ENCODE peak calls at places on chromosomes 2 and 18, in four cellular contexts. Q is GM12878, X is HepG2, W is H1. A is an unnamed sample. For H3K36me3, the result is how much of the 10 kb centered on the place peaks cover.

GRCh38 chr2:121872651-121873050 is 117.2 kb downstream of the TSN start:
- DNase-seq in W (no peak), X (no peak), Q (no peak), A (no peak)

GRCh38 chr2:201674794-201675193 is 23.6 kb downstream of the MPP4 start:
- DNase-seq in X (no peak), Q (no peak), W (no peak), A (no peak)

GRCh38 chr2:181780159-181781081 is 100.1 kb upstream of the NEUROD1 start:
- DNase-seq in X (no peak), W (no peak), Q (no peak), A (no peak)

GRCh38 chr18:21115519-21116411 is 4.2 kb upstream of the ROCK1 start:
- DNase-seq in Q (no peak), X (no peak), W (no peak), A (no peak)

GRCh38 chr2:152573168-152573567 is 144.1 kb downstream of the PRPF40A start:
- DNase-seq in Q (peak), W (no peak), X (no peak), A (no peak)

GRCh38 chr18:14940738-14941137 is 192.8 kb downstream of the ANKRD30B start:
- DNase-seq in W (no peak), X (no peak), Q (no peak), A (no peak)

GRCh38 chr2:17877811-17878221 is 651 bp upstream of the KCNS3 start:
- DNase-seq in X (no peak), W (no peak), Q (no peak), A (no peak)

GRCh38 chr2:8927510-8928456 is 75.7 kb downstream of the MBOAT2 start:
- DNase-seq in W (no peak), X (no peak), Q (no peak), A (no peak)

GRCh38 chr2:36222485-36222884 is 133.1 kb upstream of the CRIM1 start:
- DNase-seq in Q (no peak), W (no peak), X (no peak), A (no peak)

GRCh38 chr2:166184789-166185188 is 57.0 kb upstream of the SCN1A start:
- DNase-seq in W (no peak), Q (no peak), X (no peak), A (no peak)

GRCh38 chr2:98729652-98730051 is 1.3 kb downstream of the MGAT4A start:
- DNase-seq in W (no peak), Q (no peak), X (no peak), A (no peak)

GRCh38 chr2:235433860-235434259 is 60.0 kb upstream of the AGAP1 start:
- DNase-seq in W (no peak), Q (no peak), X (peak), A (no peak)

GRCh38 chr18:26649193-26649543 is 100.8 kb upstream of the KCTD1 start:
- DNase-seq in W (no peak), X (no peak), Q (no peak), A (no peak)

GRCh38 chr2:62304429-62305417 is 108.8 kb downstream of the B3GNT2 start:
- DNase-seq in W (no peak), Q (peak), X (peak), A (no peak)

GRCh38 chr2:216651370-216651881 is 18.2 kb downstream of the IGFBP2 start:
- DNase-seq in Q (no peak), X (no peak), W (no peak), A (no peak)

GRCh38 chr2:54750040-54750439 is 26.6 kb downstream of the EML6 start:
- DNase-seq in W (no peak), X (no peak), Q (no peak), A (no peak)

GRCh38 chr2:109147405-109147804 is 18.4 kb downstream of the SH3RF3 start:
- DNase-seq in X (no peak), Q (no peak), W (no peak), A (no peak)

GRCh38 chr2:232386740-232387450 is 8.3 kb downstream of the ALPP start:
- DNase-seq in W (no peak), X (no peak), Q (no peak), A (no peak)

GRCh38 chr2:170162261-170162612 is 15.7 kb upstream of the MYO3B start:
- DNase-seq in X (no peak), Q (no peak), W (no peak), A (no peak)

GRCh38 chr2:59068255-59068654 is 827.1 kb upstream of the FANCL start:
- DNase-seq in Q (no peak), W (no peak), X (no peak), A (no peak)

GRCh38 chr2:60505240-60505639 is 48.2 kb downstream of the BCL11A start:
- DNase-seq in Q (no peak), W (no peak), X (no peak), A (no peak)

GRCh38 chr2:178934571-178934970 is 115.4 kb downstream of the CCDC141 start:
- DNase-seq in Q (no peak), W (no peak), X (no peak), A (no peak)

GRCh38 chr2:54657664-54658083 is 65.8 kb upstream of the EML6 start:
- DNase-seq in W (no peak), Q (no peak), X (peak), A (peak)

GRCh38 chr2:206084870-206085741 is 868 bp downstream of the INO80D start:
- DNase-seq in W (no peak), X (no peak), Q (no peak), A (no peak)

GRCh38 chr2:32805104-32806095 is 141.4 kb upstream of the LTBP1 start:
- DNase-seq in X (peak), W (no peak), Q (no peak), A (no peak)

GRCh38 chr18:45637546-45638327 is 22.5 kb downstream of the SLC14A2 start:
- DNase-seq in X (no peak), W (no peak), Q (no peak), A (no peak)

GRCh38 chr18:23143059-23143831 is 8.0 kb downstream of the CABLES1 start:
- DNase-seq in W (no peak), X (no peak), Q (no peak), A (no peak)

GRCh38 chr2:27407798-27408491 is 1.4 kb downstream of the PPM1G start:
- DNase-seq in W (no peak), X (peak), Q (no peak), A (peak)

GRCh38 chr2:60742419-60742818 is 13.6 kb upstream of the PAPOLG start:
- DNase-seq in X (no peak), Q (no peak), W (no peak), A (peak)

GRCh38 chr18:61335737-61336555 is 2.7 kb downstream of the CDH20 start:
- DNase-seq in X (no peak), Q (no peak), W (no peak), A (no peak)

GRCh38 chr18:5975111-5975622 is 79.8 kb upstream of the TMEM200C start:
- DNase-seq in Q (peak), X (no peak), W (no peak), A (no peak)

GRCh38 chr2:127143851-127144782 is 37.2 kb upstream of the BIN1 start:
- DNase-seq in W (no peak), X (no peak), Q (no peak), A (no peak)

GRCh38 chr2:239137890-239138283 is 262.9 kb downstream of the HDAC4 start:
- DNase-seq in X (no peak), W (no peak), Q (no peak), A (no peak)

GRCh38 chr2:112244854-112245253 is 10.0 kb downstream of the ZC3H8 start:
- DNase-seq in Q (no peak), W (no peak), X (no peak), A (no peak)

GRCh38 chr2:112242384-112242783 is 12.5 kb downstream of the ZC3H8 start:
- DNase-seq in X (no peak), W (no peak), Q (no peak), A (no peak)

GRCh38 chr2:112243233-112243632 is 11.6 kb downstream of the ZC3H8 start:
- DNase-seq in W (no peak), Q (no peak), X (no peak), A (no peak)

GRCh38 chr2:112239862-112240261 is 15.0 kb downstream of the ZC3H8 start:
- DNase-seq in Q (no peak), W (no peak), X (no peak), A (no peak)
- TF ChIP-seq SUZ12 in Q (no peak), W (no peak), X (no peak), A (no peak)

GRCh38 chr2:1664698-1665097 is 79.6 kb downstream of the PXDN start:
- DNase-seq in X (no peak), Q (no peak), W (no peak), A (no peak)
- H3K36me3 ChIP-seq in X (under half), Q (under half), W (under half), A (half or more)

DNA sequence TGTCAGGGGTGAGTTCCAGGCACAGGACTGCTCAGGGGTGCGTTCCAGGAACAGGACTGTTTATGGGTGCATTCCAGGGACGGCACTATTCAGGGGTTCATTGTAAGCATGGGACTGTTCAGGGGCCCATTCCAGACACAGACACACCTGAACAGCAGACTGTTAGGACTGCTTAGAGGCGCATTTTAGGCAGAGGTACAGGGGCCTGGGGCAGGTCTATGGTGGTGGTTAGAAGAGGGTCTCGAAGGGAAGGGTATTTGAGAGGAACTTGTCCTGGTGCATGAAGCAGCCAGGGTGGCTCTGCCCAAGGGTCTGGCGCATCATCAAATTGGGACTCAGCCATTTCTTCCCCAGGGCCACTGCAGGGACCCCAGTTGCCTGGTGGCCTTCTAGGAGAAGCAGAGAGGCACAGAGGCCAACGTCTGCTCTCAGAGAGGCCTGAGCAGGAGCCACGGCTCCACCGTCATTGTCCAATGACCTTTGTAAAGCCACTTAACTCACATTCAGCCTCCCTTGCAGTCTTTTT is 14.8 kb upstream of the MLPH start:
- DNase-seq in X (no peak), Q (no peak), W (no peak), A (no peak)
- TF ChIP-seq SUZ12 in X (no peak), Q (no peak), W (no peak), A (no peak)

DNA sequence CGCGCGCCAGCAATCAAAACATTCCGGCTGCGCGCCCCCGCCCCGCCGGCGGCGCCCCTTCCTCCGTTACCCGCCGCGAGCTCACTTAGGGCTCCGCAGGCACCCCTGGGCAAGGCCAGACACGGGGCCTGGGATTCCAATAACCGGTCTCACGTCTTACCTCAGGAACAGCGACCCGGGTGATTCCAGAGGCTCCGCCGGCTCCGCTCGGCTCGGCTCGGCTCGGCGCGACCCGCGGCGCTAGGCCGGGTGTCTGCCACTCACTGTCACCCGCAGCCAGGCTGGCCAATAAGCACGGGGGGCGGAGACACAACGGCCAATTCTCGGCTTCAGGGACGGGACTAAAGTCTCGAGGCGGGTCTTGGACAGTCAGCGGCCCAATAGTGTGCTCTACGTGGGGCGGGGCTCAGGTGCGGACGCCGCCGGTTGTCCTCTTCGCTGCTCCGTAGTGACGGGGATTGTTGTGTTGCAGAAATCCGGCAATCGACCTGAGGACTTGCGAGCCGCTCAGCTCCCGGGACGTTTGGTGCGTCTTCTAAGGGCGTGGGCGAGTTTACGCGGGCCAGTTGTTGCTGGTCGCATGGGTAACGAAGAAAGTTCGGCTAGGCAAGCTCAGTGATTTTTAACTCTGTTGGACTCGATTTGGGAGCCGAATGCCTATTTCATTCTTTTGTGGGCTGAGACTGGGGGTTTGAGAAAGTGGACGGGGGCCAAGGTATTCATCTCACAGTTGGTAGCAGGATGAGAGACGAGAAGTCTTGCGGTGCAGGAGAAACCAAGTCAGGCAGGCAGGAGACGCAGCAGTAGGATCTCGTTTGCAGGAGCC is at the start of the genes ANKZF1 and ATG9A:
- DNase-seq in W (peak), X (peak), Q (peak), A (peak)
- H3K36me3 ChIP-seq in W (under half), X (under half), Q (under half), A (half or more)

GRCh38 chr2:111111101-111111755 is 9.5 kb upstream of the BCL2L11 start:
- DNase-seq in X (no peak), Q (no peak), W (no peak), A (no peak)

GRCh38 chr2:111102216-111102615 is 18.5 kb upstream of the BCL2L11 start:
- DNase-seq in X (no peak), Q (no peak), W (no peak), A (no peak)

GRCh38 chr2:111108745-111109271 is 11.9 kb upstream of the BCL2L11 start:
- DNase-seq in Q (no peak), X (no peak), W (no peak), A (no peak)

GRCh38 chr2:111101592-111101991 is 19.1 kb upstream of the BCL2L11 start:
- DNase-seq in W (no peak), Q (no peak), X (no peak), A (no peak)

DNA sequence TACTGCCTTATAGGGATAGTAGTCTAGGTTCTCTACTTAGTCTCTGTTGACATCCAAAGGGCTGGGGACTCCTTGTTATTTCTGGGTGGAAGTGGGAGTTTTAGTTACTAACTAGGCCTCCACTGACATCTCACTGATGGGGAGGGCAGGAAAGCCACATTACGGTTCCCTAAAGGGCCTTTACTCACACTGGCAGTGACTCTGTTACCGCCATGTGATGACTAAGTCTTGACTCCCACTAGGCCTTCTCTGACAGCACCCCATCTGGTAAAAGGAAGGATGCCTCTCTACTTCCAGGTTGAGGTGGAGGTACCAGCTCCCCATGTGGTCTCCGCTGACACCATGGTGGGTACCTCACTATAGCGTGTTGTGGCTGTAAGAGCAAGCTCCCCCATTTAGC is 14.0 kb upstream of the BCL2L11 start:
- DNase-seq in Q (no peak), W (no peak), X (no peak), A (no peak)
- TF ChIP-seq SUZ12 in Q (no peak), W (no peak), X (no peak), A (no peak)

A was measured in NT2/D1.